ENCODE peak calls at places on chromosomes 7 and 10, in seven cellular contexts. E is neural progenitor cell; F is naive thymus-derived CD8-positive, alpha-beta T cell; X is right atrium auricular region; B is mesothelial cell of epicardium; D is fibroblast of mammary gland; R is activated T-cell treated with anti-CD3 and anti-CD28 coated beads for 1 hour. W is an unnamed sample.

GRCh38 chr7:931871-932650 is 22.4 kb downstream of the ADAP1 start:
- DNase-seq in D (no peak), F (no peak), X (no peak), B (no peak), E (no peak), R (no peak), W (no peak)

GRCh38 chr7:19930051-19930450 is 156.6 kb upstream of the TMEM196 start:
- DNase-seq in R (no peak), X (no peak), B (no peak), F (no peak), E (no peak), D (no peak), W (no peak)

GRCh38 chr7:84188811-84189405 is 5.7 kb downstream of the SEMA3A start:
- DNase-seq in F (no peak), R (no peak), B (no peak), X (no peak), D (no peak), E (no peak), W (no peak)

GRCh38 chr10:28503114-28503513 is 29.8 kb upstream of the WAC start:
- DNase-seq in X (no peak), R (no peak), D (peak), B (no peak), F (no peak), E (no peak), W (no peak)

GRCh38 chr7:1144269-1144771 is 15.7 kb downstream of the ZFAND2A start:
- DNase-seq in B (no peak), E (peak), R (no peak), D (peak), X (no peak), F (no peak), W (no peak)

GRCh38 chr7:3537210-3537875 is 236.3 kb downstream of the SDK1 start:
- DNase-seq in E (no peak), D (peak), B (no peak), X (no peak), R (no peak), F (no peak), W (peak)

GRCh38 chr7:2872296-2872874 is 28.3 kb upstream of the GNA12 start:
- DNase-seq in B (no peak), R (no peak), D (no peak), F (no peak), E (no peak), X (no peak), W (no peak)

GRCh38 chr7:151428393-151429231 is 11.3 kb downstream of the CRYGN start:
- DNase-seq in D (peak), R (no peak), B (no peak), F (no peak), E (peak), X (no peak), W (no peak)

W was measured in HAP-1.